ENCODE peak calls at places on chromosomes 7 and 10, in four cellular contexts. S is mesendoderm, D is H9, E is H1. U is an unnamed sample.

GRCh38 chr10:77798940-77799339 is 127.6 kb downstream of the DLG5 start:
- DNase-seq in S (no peak), D (no peak), E (no peak), U (peak)

GRCh38 chr7:27134392-27134791 is 3.8 kb upstream of the HOXA4 start:
- DNase-seq in S (no peak), D (no peak), E (no peak), U (peak)

GRCh38 chr7:73703225-73703624 is 16.2 kb downstream of the STX1A start:
- DNase-seq in S (no peak), D (no peak), E (no peak), U (no peak)

GRCh38 chr7:80307251-80307856 is 172.7 kb downstream of the GNAI1 start:
- DNase-seq in S (no peak), D (no peak), E (no peak), U (peak)

GRCh38 chr10:30420774-30421173 is 13.2 kb upstream of the MAP3K8 start:
- DNase-seq in S (no peak), D (no peak), E (no peak), U (no peak)

GRCh38 chr10:119896937-119897336 is 4.4 kb downstream of the SEC23IP start:
- DNase-seq in S (no peak), D (no peak), E (no peak), U (no peak)

GRCh38 chr10:44697096-44697495 is 214.0 kb upstream of the TMEM72 start:
- DNase-seq in S (peak), D (no peak), E (no peak), U (no peak)

GRCh38 chr10:131055437-131055836 is 256.1 kb downstream of the TCERG1L start:
- DNase-seq in S (no peak), D (no peak), E (no peak), U (no peak)

GRCh38 chr10:23155166-23155565 is 36.9 kb upstream of the PTF1A start:
- DNase-seq in S (no peak), D (no peak), E (no peak), U (no peak)

GRCh38 chr10:5555881-5556280 is 31.1 kb downstream of the CALML3 start:
- DNase-seq in S (no peak), D (no peak), E (no peak), U (no peak)

GRCh38 chr7:727104-727805 is at the start of gene PRKAR1B:
- DNase-seq in S (no peak), D (peak), E (peak), U (no peak)

GRCh38 chr7:20742913-20743312 is 43.8 kb downstream of the SP8 start:
- DNase-seq in S (no peak), D (no peak), E (no peak), U (no peak)

GRCh38 chr7:1438821-1439220 is 20.4 kb downstream of the MICALL2 start:
- DNase-seq in S (no peak), D (no peak), E (no peak), U (no peak)

GRCh38 chr10:95289003-95289920 is 1.5 kb downstream of the PDLIM1 start:
- DNase-seq in S (peak), D (peak), E (no peak), U (no peak)

GRCh38 chr10:97065686-97066679 is 119.8 kb downstream of the SLIT1 start:
- DNase-seq in S (peak), D (peak), E (no peak), U (no peak)

GRCh38 chr7:116500071-116500853 is 724 bp downstream of the CAV2 start:
- DNase-seq in S (peak), D (peak), E (no peak), U (peak)

GRCh38 chr10:5446390-5446926 is 34.1 kb downstream of the NET1 start:
- DNase-seq in S (peak), D (peak), E (peak), U (peak)

GRCh38 chr10:124717911-124718734 is 26.1 kb downstream of the FAM53B start:
- DNase-seq in S (no peak), D (no peak), E (no peak), U (no peak)

GRCh38 chr7:74525881-74526280 is 72.2 kb downstream of the GTF2IRD1 start:
- DNase-seq in S (peak), D (peak), E (peak), U (no peak)

GRCh38 chr7:135578569-135578968 is 20.9 kb downstream of the NUP205 start:
- DNase-seq in S (no peak), D (no peak), E (no peak), U (no peak)

GRCh38 chr7:132059141-132059540 is 502.7 kb upstream of the PODXL start:
- DNase-seq in S (no peak), D (no peak), E (no peak), U (no peak)

GRCh38 chr10:17214991-17215781 is 12.9 kb upstream of the VIM start:
- DNase-seq in S (no peak), D (no peak), E (no peak), U (peak)

GRCh38 chr7:36957620-36958019 is 233.3 kb upstream of the AOAH start:
- DNase-seq in S (peak), D (no peak), E (no peak), U (no peak)

GRCh38 chr7:94577357-94577756 is 67.7 kb downstream of the CASD1 start:
- DNase-seq in S (no peak), D (no peak), E (no peak), U (no peak)
- H4K5ac ChIP-seq in S (no peak), D (no peak), E (no peak), U (no peak)

GRCh38 chr7:157310676-157311185 is 26.1 kb upstream of the DNAJB6 start:
- DNase-seq in S (peak), D (peak), E (peak), U (peak)

GRCh38 chr7:157312941-157313340 is 23.9 kb upstream of the DNAJB6 start:
- DNase-seq in S (no peak), D (no peak), E (no peak), U (no peak)

GRCh38 chr7:157306836-157307533 is 29.8 kb upstream of the DNAJB6 start:
- DNase-seq in S (peak), D (no peak), E (no peak), U (no peak)

GRCh38 chr7:157307534-157307838 is 29.3 kb upstream of the DNAJB6 start:
- DNase-seq in S (no peak), D (no peak), E (no peak), U (no peak)

GRCh38 chr7:157309990-157310668 is 26.7 kb upstream of the DNAJB6 start:
- DNase-seq in S (peak), D (peak), E (peak), U (peak)
- H2AK5ac ChIP-seq in S (no peak), D (peak), E (peak), U (peak)

GRCh38 chr10:12455774-12456173 is 106.4 kb downstream of the CAMK1D start:
- DNase-seq in S (no peak), D (no peak), E (no peak), U (no peak)
- H4K5ac ChIP-seq in S (no peak), D (no peak), E (no peak), U (no peak)

GRCh38 chr7:43868681-43869017 is 668 bp downstream of the MRPS24 start:
- DNase-seq in S (no peak), D (no peak), E (no peak), U (no peak)
- H2AK5ac ChIP-seq in S (no peak), D (no peak), E (no peak), U (peak)

DNA sequence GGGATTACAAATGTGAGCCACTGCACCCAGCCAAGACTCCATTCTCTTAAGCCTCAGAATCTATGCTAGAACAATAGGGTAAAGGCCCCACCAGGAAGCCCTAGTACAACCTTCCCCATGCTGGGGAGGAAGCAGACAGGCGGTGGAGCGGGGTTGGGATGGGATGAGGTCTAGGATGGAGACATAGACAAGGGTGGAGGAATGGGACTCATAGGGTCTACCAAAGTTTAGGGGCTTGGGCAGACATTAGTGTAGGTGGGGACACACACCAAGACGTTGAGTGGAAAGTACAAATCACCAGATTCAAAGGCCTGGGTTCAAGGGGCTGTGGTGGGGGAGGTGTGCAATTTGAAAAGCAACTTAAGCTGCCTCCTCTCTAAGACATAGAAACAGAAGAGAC is 19.3 kb downstream of the PRSS2 start:
- DNase-seq in S (no peak), D (no peak), E (no peak), U (no peak)
- H4K5ac ChIP-seq in S (no peak), D (no peak), E (no peak), U (no peak)

DNA sequence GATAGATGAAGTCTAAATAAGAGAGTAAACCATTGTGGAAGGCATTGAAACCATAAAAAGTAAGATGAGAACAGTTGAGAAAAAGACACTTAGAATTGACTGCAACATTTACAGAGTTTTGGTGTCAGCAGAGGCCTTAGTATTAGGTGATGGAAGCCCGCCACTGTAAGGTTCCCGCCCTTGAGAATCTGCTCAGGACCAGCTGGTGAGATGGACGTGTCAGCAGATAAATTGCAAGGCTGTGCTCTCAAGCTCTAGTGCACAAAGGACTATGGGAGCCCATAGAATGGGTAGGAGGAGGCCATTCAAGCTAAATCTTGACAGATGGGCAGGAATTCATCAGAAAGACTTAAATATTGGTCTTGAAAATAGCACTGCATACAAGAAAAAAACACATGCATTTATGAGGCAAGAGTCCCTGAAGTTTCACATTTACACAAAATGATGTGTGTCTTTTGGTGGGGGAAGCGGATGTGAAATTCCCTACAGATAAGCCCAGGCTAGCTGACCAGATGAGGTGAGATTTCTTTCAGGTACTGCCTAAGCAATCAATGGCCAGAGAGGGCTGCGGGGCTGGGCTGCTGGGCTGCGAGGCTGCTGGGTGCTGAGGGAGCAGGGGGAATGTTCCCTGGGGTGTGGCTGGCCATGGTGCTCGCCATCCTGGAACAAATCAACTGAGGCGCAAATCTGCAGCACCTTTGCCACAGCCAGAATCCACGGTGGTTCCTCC is 42.5 kb downstream of the SYPL1 start:
- DNase-seq in S (no peak), D (no peak), E (no peak), U (no peak)
- H2AK5ac ChIP-seq in S (no peak), D (no peak), E (no peak), U (no peak)

GRCh38 chr10:113745374-113745773 is 6.1 kb upstream of the PLEKHS1 start:
- DNase-seq in S (no peak), D (no peak), E (no peak), U (no peak)
- H4K5ac ChIP-seq in S (no peak), D (no peak), E (no peak), U (no peak)

GRCh38 chr7:128827971-128828711 is 2.1 kb upstream of the FLNC start:
- DNase-seq in S (peak), D (no peak), E (no peak), U (peak)

GRCh38 chr7:128827248-128827958 is 2.8 kb upstream of the FLNC start:
- DNase-seq in S (peak), D (peak), E (no peak), U (peak)

GRCh38 chr7:128831178-128831993 is 1.2 kb downstream of the FLNC start:
- DNase-seq in S (peak), D (peak), E (peak), U (peak)

GRCh38 chr7:128830231-128831177 is at the start of gene FLNC:
- DNase-seq in S (peak), D (no peak), E (peak), U (peak)

DNA sequence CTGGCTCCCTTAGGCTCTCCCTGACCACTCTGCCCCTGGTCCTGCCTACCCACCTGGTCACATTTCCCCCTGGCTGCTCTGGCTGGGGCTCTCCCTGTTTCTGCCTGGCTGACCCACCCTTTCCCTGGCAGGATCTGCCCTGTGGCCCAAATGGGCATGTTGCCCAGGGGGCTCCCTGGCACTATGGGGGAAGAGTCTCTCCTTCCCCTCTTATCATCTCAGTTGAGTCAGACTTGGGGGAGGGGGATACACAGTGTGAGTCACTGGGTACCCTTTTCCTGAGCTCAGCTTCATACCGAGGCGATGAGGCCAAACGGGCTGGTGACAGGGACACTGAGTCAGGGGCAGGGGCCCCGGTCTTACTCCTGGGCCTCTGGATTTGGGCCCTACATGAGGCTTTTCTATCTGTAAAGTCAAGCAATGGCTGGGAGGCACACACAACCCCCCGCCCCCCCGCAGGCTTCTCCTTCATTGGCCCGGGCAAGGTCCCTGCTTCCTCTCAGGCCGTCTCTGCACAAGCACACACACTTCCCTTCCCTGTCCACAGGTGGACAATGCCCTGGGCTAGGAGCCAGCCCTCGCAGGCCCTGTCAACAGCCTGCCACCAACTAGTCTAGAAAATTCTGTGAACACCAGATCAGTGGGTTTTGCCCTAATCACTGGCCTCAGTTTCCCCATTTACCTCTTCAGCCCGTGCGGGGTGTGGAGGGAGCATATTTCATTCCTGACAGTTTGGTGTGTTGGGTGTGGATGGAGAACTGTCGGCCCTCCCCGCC is 627 bp upstream of the FLNC start:
- DNase-seq in S (peak), D (no peak), E (no peak), U (peak)
- H2AK5ac ChIP-seq in S (peak), D (no peak), E (no peak), U (peak)

GRCh38 chr10:102946992-102947391 is 28.9 kb downstream of the CNNM2 start:
- DNase-seq in S (no peak), D (no peak), E (no peak), U (no peak)
- H4K5ac ChIP-seq in S (no peak), D (no peak), E (no peak), U (no peak)

GRCh38 chr7:2824026-2824677 is 20.0 kb downstream of the GNA12 start:
- DNase-seq in S (no peak), D (no peak), E (no peak), U (no peak)
- H2AK5ac ChIP-seq in S (no peak), D (peak), E (peak), U (peak)